ENCODE peak calls at places on chromosomes 1 and 21, in eight cellular contexts. One of them, this sample, is unnamed.

GRCh38 chr1:37946703-37947360 is at the start of gene INPP5B:
- DNase-seq in HTR-8/SVneo: peak; percentile 89
- DNase-seq in tibial nerve: peak; percentile 81
- DNase-seq in naive thymus-derived CD8-positive, alpha-beta T cell: peak; percentile 55
- DNase-seq in activated T-cell treated with anti-CD3 and anti-CD28 coated beads for 24 hours: peak; percentile 71
- DNase-seq in cerebellar nuclear complex: peak; percentile 97
- DNase-seq in stimulated activated CD8-positive, alpha-beta memory T cell treated with anti-CD3 and anti-CD28 coated beads, Interleukin-7, amount 100 ng/mL, for 1 hour: peak; percentile 20
- DNase-seq in fibroblast of mammary gland: peak; percentile 85
- DNase-seq in this sample: peak; percentile 91

GRCh38 chr1:154151311-154151710 is 3.6 kb downstream of the NUP210L start:
- DNase-seq in naive thymus-derived CD8-positive, alpha-beta T cell: no peak
- DNase-seq in cerebellar nuclear complex: no peak
- DNase-seq in activated T-cell treated with anti-CD3 and anti-CD28 coated beads for 24 hours: no peak
- DNase-seq in tibial nerve: no peak
- DNase-seq in fibroblast of mammary gland: peak; percentile 76
- DNase-seq in stimulated activated CD8-positive, alpha-beta memory T cell treated with anti-CD3 and anti-CD28 coated beads, Interleukin-7, amount 100 ng/mL, for 1 hour: no peak
- DNase-seq in HTR-8/SVneo: no peak
- DNase-seq in this sample: peak; percentile 28

GRCh38 chr1:30744060-30744756 is 13.4 kb downstream of the LAPTM5 start:
- DNase-seq in HTR-8/SVneo: no peak
- DNase-seq in stimulated activated CD8-positive, alpha-beta memory T cell treated with anti-CD3 and anti-CD28 coated beads, Interleukin-7, amount 100 ng/mL, for 1 hour: no peak
- DNase-seq in activated T-cell treated with anti-CD3 and anti-CD28 coated beads for 24 hours: no peak
- DNase-seq in fibroblast of mammary gland: peak; percentile 35
- DNase-seq in tibial nerve: no peak
- DNase-seq in cerebellar nuclear complex: no peak
- DNase-seq in naive thymus-derived CD8-positive, alpha-beta T cell: no peak
- DNase-seq in this sample: peak; percentile 17

GRCh38 chr1:47585141-47585902 is 147.5 kb downstream of the FOXD2 start:
- DNase-seq in fibroblast of mammary gland: no peak
- DNase-seq in HTR-8/SVneo: no peak
- DNase-seq in naive thymus-derived CD8-positive, alpha-beta T cell: no peak
- DNase-seq in cerebellar nuclear complex: no peak
- DNase-seq in tibial nerve: no peak
- DNase-seq in activated T-cell treated with anti-CD3 and anti-CD28 coated beads for 24 hours: no peak
- DNase-seq in stimulated activated CD8-positive, alpha-beta memory T cell treated with anti-CD3 and anti-CD28 coated beads, Interleukin-7, amount 100 ng/mL, for 1 hour: no peak
- DNase-seq in this sample: no peak

GRCh38 chr1:218592688-218593087 is 247.6 kb downstream of the TGFB2 start:
- DNase-seq in cerebellar nuclear complex: no peak
- DNase-seq in naive thymus-derived CD8-positive, alpha-beta T cell: no peak
- DNase-seq in HTR-8/SVneo: no peak
- DNase-seq in tibial nerve: no peak
- DNase-seq in fibroblast of mammary gland: no peak
- DNase-seq in stimulated activated CD8-positive, alpha-beta memory T cell treated with anti-CD3 and anti-CD28 coated beads, Interleukin-7, amount 100 ng/mL, for 1 hour: no peak
- DNase-seq in activated T-cell treated with anti-CD3 and anti-CD28 coated beads for 24 hours: no peak
- DNase-seq in this sample: peak; percentile 46

GRCh38 chr1:47334765-47335435 is 1.3 kb downstream of the CMPK1 start:
- DNase-seq in activated T-cell treated with anti-CD3 and anti-CD28 coated beads for 24 hours: no peak
- DNase-seq in tibial nerve: no peak
- DNase-seq in cerebellar nuclear complex: peak; percentile 4
- DNase-seq in naive thymus-derived CD8-positive, alpha-beta T cell: no peak
- DNase-seq in stimulated activated CD8-positive, alpha-beta memory T cell treated with anti-CD3 and anti-CD28 coated beads, Interleukin-7, amount 100 ng/mL, for 1 hour: no peak
- DNase-seq in HTR-8/SVneo: no peak
- DNase-seq in fibroblast of mammary gland: peak; percentile 78
- DNase-seq in this sample: no peak

GRCh38 chr1:33336580-33336979 is 15.7 kb upstream of the A3GALT2 start:
- DNase-seq in fibroblast of mammary gland: no peak
- DNase-seq in tibial nerve: no peak
- DNase-seq in HTR-8/SVneo: no peak
- DNase-seq in stimulated activated CD8-positive, alpha-beta memory T cell treated with anti-CD3 and anti-CD28 coated beads, Interleukin-7, amount 100 ng/mL, for 1 hour: no peak
- DNase-seq in cerebellar nuclear complex: peak; percentile 16
- DNase-seq in activated T-cell treated with anti-CD3 and anti-CD28 coated beads for 24 hours: no peak
- DNase-seq in naive thymus-derived CD8-positive, alpha-beta T cell: no peak
- DNase-seq in this sample: no peak

GRCh38 chr1:200336901-200337391 is 72.9 kb downstream of the ZNF281 start:
- DNase-seq in cerebellar nuclear complex: no peak
- DNase-seq in stimulated activated CD8-positive, alpha-beta memory T cell treated with anti-CD3 and anti-CD28 coated beads, Interleukin-7, amount 100 ng/mL, for 1 hour: no peak
- DNase-seq in HTR-8/SVneo: no peak
- DNase-seq in naive thymus-derived CD8-positive, alpha-beta T cell: no peak
- DNase-seq in activated T-cell treated with anti-CD3 and anti-CD28 coated beads for 24 hours: no peak
- DNase-seq in fibroblast of mammary gland: no peak
- DNase-seq in tibial nerve: no peak
- DNase-seq in this sample: peak; percentile 56

GRCh38 chr1:150365945-150366344 is 2.0 kb downstream of the RPRD2 start:
- DNase-seq in activated T-cell treated with anti-CD3 and anti-CD28 coated beads for 24 hours: no peak
- DNase-seq in HTR-8/SVneo: no peak
- DNase-seq in naive thymus-derived CD8-positive, alpha-beta T cell: no peak
- DNase-seq in stimulated activated CD8-positive, alpha-beta memory T cell treated with anti-CD3 and anti-CD28 coated beads, Interleukin-7, amount 100 ng/mL, for 1 hour: no peak
- DNase-seq in fibroblast of mammary gland: peak; percentile 21
- DNase-seq in cerebellar nuclear complex: no peak
- DNase-seq in tibial nerve: no peak
- DNase-seq in this sample: peak; percentile 19

GRCh38 chr1:14552246-14552970 is 46.1 kb upstream of the KAZN start:
- DNase-seq in HTR-8/SVneo: no peak
- DNase-seq in stimulated activated CD8-positive, alpha-beta memory T cell treated with anti-CD3 and anti-CD28 coated beads, Interleukin-7, amount 100 ng/mL, for 1 hour: no peak
- DNase-seq in cerebellar nuclear complex: no peak
- DNase-seq in fibroblast of mammary gland: no peak
- DNase-seq in naive thymus-derived CD8-positive, alpha-beta T cell: no peak
- DNase-seq in activated T-cell treated with anti-CD3 and anti-CD28 coated beads for 24 hours: no peak
- DNase-seq in tibial nerve: no peak
- DNase-seq in this sample: no peak

GRCh38 chr1:30548294-30548693 is 175.1 kb downstream of the MATN1 start:
- DNase-seq in naive thymus-derived CD8-positive, alpha-beta T cell: no peak
- DNase-seq in tibial nerve: no peak
- DNase-seq in HTR-8/SVneo: no peak
- DNase-seq in cerebellar nuclear complex: no peak
- DNase-seq in stimulated activated CD8-positive, alpha-beta memory T cell treated with anti-CD3 and anti-CD28 coated beads, Interleukin-7, amount 100 ng/mL, for 1 hour: no peak
- DNase-seq in activated T-cell treated with anti-CD3 and anti-CD28 coated beads for 24 hours: no peak
- DNase-seq in fibroblast of mammary gland: no peak
- DNase-seq in this sample: no peak

GRCh38 chr1:25095635-25096200 is 136.6 kb downstream of the SYF2 start:
- DNase-seq in stimulated activated CD8-positive, alpha-beta memory T cell treated with anti-CD3 and anti-CD28 coated beads, Interleukin-7, amount 100 ng/mL, for 1 hour: no peak
- DNase-seq in cerebellar nuclear complex: no peak
- DNase-seq in fibroblast of mammary gland: no peak
- DNase-seq in tibial nerve: no peak
- DNase-seq in activated T-cell treated with anti-CD3 and anti-CD28 coated beads for 24 hours: no peak
- DNase-seq in naive thymus-derived CD8-positive, alpha-beta T cell: no peak
- DNase-seq in HTR-8/SVneo: no peak
- DNase-seq in this sample: no peak

GRCh38 chr1:13570924-13571323 is 12.7 kb upstream of the PDPN start:
- DNase-seq in stimulated activated CD8-positive, alpha-beta memory T cell treated with anti-CD3 and anti-CD28 coated beads, Interleukin-7, amount 100 ng/mL, for 1 hour: no peak
- DNase-seq in fibroblast of mammary gland: no peak
- DNase-seq in naive thymus-derived CD8-positive, alpha-beta T cell: no peak
- DNase-seq in HTR-8/SVneo: no peak
- DNase-seq in tibial nerve: no peak
- DNase-seq in cerebellar nuclear complex: no peak
- DNase-seq in activated T-cell treated with anti-CD3 and anti-CD28 coated beads for 24 hours: no peak
- DNase-seq in this sample: no peak

GRCh38 chr1:168084396-168085231 is 52.1 kb downstream of the GPR161 start:
- DNase-seq in fibroblast of mammary gland: peak; percentile 53
- DNase-seq in HTR-8/SVneo: peak; percentile 60
- DNase-seq in tibial nerve: peak; percentile 34
- DNase-seq in stimulated activated CD8-positive, alpha-beta memory T cell treated with anti-CD3 and anti-CD28 coated beads, Interleukin-7, amount 100 ng/mL, for 1 hour: peak; percentile 14
- DNase-seq in activated T-cell treated with anti-CD3 and anti-CD28 coated beads for 24 hours: peak; percentile 45
- DNase-seq in cerebellar nuclear complex: no peak
- DNase-seq in naive thymus-derived CD8-positive, alpha-beta T cell: peak; percentile 52
- DNase-seq in this sample: peak; percentile 27

GRCh38 chr21:26587621-26588260 is 14.7 kb upstream of the CYYR1 start:
- DNase-seq in tibial nerve: no peak
- DNase-seq in activated T-cell treated with anti-CD3 and anti-CD28 coated beads for 24 hours: no peak
- DNase-seq in cerebellar nuclear complex: no peak
- DNase-seq in naive thymus-derived CD8-positive, alpha-beta T cell: no peak
- DNase-seq in HTR-8/SVneo: peak; percentile 76
- DNase-seq in stimulated activated CD8-positive, alpha-beta memory T cell treated with anti-CD3 and anti-CD28 coated beads, Interleukin-7, amount 100 ng/mL, for 1 hour: no peak
- DNase-seq in fibroblast of mammary gland: peak; percentile 89
- DNase-seq in this sample: peak; percentile 43

GRCh38 chr1:50615036-50615750 is 191.9 kb upstream of the DMRTA2 start:
- DNase-seq in tibial nerve: no peak
- DNase-seq in HTR-8/SVneo: no peak
- DNase-seq in activated T-cell treated with anti-CD3 and anti-CD28 coated beads for 24 hours: no peak
- DNase-seq in stimulated activated CD8-positive, alpha-beta memory T cell treated with anti-CD3 and anti-CD28 coated beads, Interleukin-7, amount 100 ng/mL, for 1 hour: no peak
- DNase-seq in cerebellar nuclear complex: no peak
- DNase-seq in fibroblast of mammary gland: no peak
- DNase-seq in naive thymus-derived CD8-positive, alpha-beta T cell: no peak
- DNase-seq in this sample: no peak

GRCh38 chr1:51592711-51593110 is 24.2 kb upstream of the OSBPL9 start:
- DNase-seq in activated T-cell treated with anti-CD3 and anti-CD28 coated beads for 24 hours: no peak
- DNase-seq in naive thymus-derived CD8-positive, alpha-beta T cell: no peak
- DNase-seq in HTR-8/SVneo: no peak
- DNase-seq in tibial nerve: no peak
- DNase-seq in cerebellar nuclear complex: no peak
- DNase-seq in fibroblast of mammary gland: no peak
- DNase-seq in stimulated activated CD8-positive, alpha-beta memory T cell treated with anti-CD3 and anti-CD28 coated beads, Interleukin-7, amount 100 ng/mL, for 1 hour: no peak
- DNase-seq in this sample: no peak

GRCh38 chr1:159851386-159851785 is 11.1 kb downstream of the VSIG8 start:
- DNase-seq in stimulated activated CD8-positive, alpha-beta memory T cell treated with anti-CD3 and anti-CD28 coated beads, Interleukin-7, amount 100 ng/mL, for 1 hour: no peak
- DNase-seq in cerebellar nuclear complex: no peak
- DNase-seq in activated T-cell treated with anti-CD3 and anti-CD28 coated beads for 24 hours: no peak
- DNase-seq in tibial nerve: no peak
- DNase-seq in naive thymus-derived CD8-positive, alpha-beta T cell: no peak
- DNase-seq in fibroblast of mammary gland: no peak
- DNase-seq in HTR-8/SVneo: no peak
- DNase-seq in this sample: no peak

GRCh38 chr1:67560580-67561285 is 124.3 kb upstream of the GADD45A start:
- DNase-seq in activated T-cell treated with anti-CD3 and anti-CD28 coated beads for 24 hours: no peak
- DNase-seq in cerebellar nuclear complex: no peak
- DNase-seq in stimulated activated CD8-positive, alpha-beta memory T cell treated with anti-CD3 and anti-CD28 coated beads, Interleukin-7, amount 100 ng/mL, for 1 hour: no peak
- DNase-seq in fibroblast of mammary gland: peak; percentile 29
- DNase-seq in HTR-8/SVneo: no peak
- DNase-seq in tibial nerve: no peak
- DNase-seq in naive thymus-derived CD8-positive, alpha-beta T cell: no peak
- DNase-seq in this sample: no peak

GRCh38 chr1:83838573-83838972 is 160.4 kb downstream of the TTLL7 start:
- DNase-seq in cerebellar nuclear complex: no peak
- DNase-seq in fibroblast of mammary gland: no peak
- DNase-seq in tibial nerve: no peak
- DNase-seq in stimulated activated CD8-positive, alpha-beta memory T cell treated with anti-CD3 and anti-CD28 coated beads, Interleukin-7, amount 100 ng/mL, for 1 hour: no peak
- DNase-seq in naive thymus-derived CD8-positive, alpha-beta T cell: no peak
- DNase-seq in HTR-8/SVneo: no peak
- DNase-seq in activated T-cell treated with anti-CD3 and anti-CD28 coated beads for 24 hours: no peak
- DNase-seq in this sample: no peak

GRCh38 chr21:40331182-40331581 is 463.9 kb downstream of the PCP4 start:
- DNase-seq in fibroblast of mammary gland: no peak
- DNase-seq in tibial nerve: no peak
- DNase-seq in activated T-cell treated with anti-CD3 and anti-CD28 coated beads for 24 hours: no peak
- DNase-seq in naive thymus-derived CD8-positive, alpha-beta T cell: no peak
- DNase-seq in cerebellar nuclear complex: no peak
- DNase-seq in stimulated activated CD8-positive, alpha-beta memory T cell treated with anti-CD3 and anti-CD28 coated beads, Interleukin-7, amount 100 ng/mL, for 1 hour: no peak
- DNase-seq in HTR-8/SVneo: no peak
- DNase-seq in this sample: no peak

GRCh38 chr1:147723691-147724323 is 36.6 kb downstream of the GJA5 start:
- DNase-seq in stimulated activated CD8-positive, alpha-beta memory T cell treated with anti-CD3 and anti-CD28 coated beads, Interleukin-7, amount 100 ng/mL, for 1 hour: no peak
- DNase-seq in fibroblast of mammary gland: peak; percentile 17
- DNase-seq in tibial nerve: no peak
- DNase-seq in activated T-cell treated with anti-CD3 and anti-CD28 coated beads for 24 hours: no peak
- DNase-seq in naive thymus-derived CD8-positive, alpha-beta T cell: peak; percentile 25
- DNase-seq in cerebellar nuclear complex: no peak
- DNase-seq in HTR-8/SVneo: peak; percentile 39
- DNase-seq in this sample: peak; percentile 18

GRCh38 chr1:193176788-193177187 is 9.6 kb downstream of the B3GALT2 start:
- DNase-seq in cerebellar nuclear complex: no peak
- DNase-seq in HTR-8/SVneo: no peak
- DNase-seq in stimulated activated CD8-positive, alpha-beta memory T cell treated with anti-CD3 and anti-CD28 coated beads, Interleukin-7, amount 100 ng/mL, for 1 hour: no peak
- DNase-seq in fibroblast of mammary gland: no peak
- DNase-seq in tibial nerve: no peak
- DNase-seq in activated T-cell treated with anti-CD3 and anti-CD28 coated beads for 24 hours: no peak
- DNase-seq in naive thymus-derived CD8-positive, alpha-beta T cell: no peak
- DNase-seq in this sample: no peak

GRCh38 chr1:226572325-226572726 is 23.8 kb downstream of the STUM start:
- DNase-seq in HTR-8/SVneo: no peak
- DNase-seq in fibroblast of mammary gland: no peak
- DNase-seq in stimulated activated CD8-positive, alpha-beta memory T cell treated with anti-CD3 and anti-CD28 coated beads, Interleukin-7, amount 100 ng/mL, for 1 hour: no peak
- DNase-seq in tibial nerve: no peak
- DNase-seq in activated T-cell treated with anti-CD3 and anti-CD28 coated beads for 24 hours: no peak
- DNase-seq in cerebellar nuclear complex: no peak
- DNase-seq in naive thymus-derived CD8-positive, alpha-beta T cell: no peak
- DNase-seq in this sample: no peak

GRCh38 chr1:115089443-115090340 is at the start of gene TSPAN2:
- DNase-seq in activated T-cell treated with anti-CD3 and anti-CD28 coated beads for 24 hours: peak; percentile 20
- DNase-seq in HTR-8/SVneo: peak; percentile 54
- DNase-seq in stimulated activated CD8-positive, alpha-beta memory T cell treated with anti-CD3 and anti-CD28 coated beads, Interleukin-7, amount 100 ng/mL, for 1 hour: peak; percentile 27
- DNase-seq in naive thymus-derived CD8-positive, alpha-beta T cell: peak; percentile 59
- DNase-seq in tibial nerve: no peak
- DNase-seq in fibroblast of mammary gland: peak; percentile 64
- DNase-seq in cerebellar nuclear complex: no peak
- DNase-seq in this sample: no peak

GRCh38 chr1:110524311-110525249 is 5.6 kb upstream of the KCNA10 start:
- DNase-seq in cerebellar nuclear complex: peak; percentile 36
- DNase-seq in tibial nerve: no peak
- DNase-seq in stimulated activated CD8-positive, alpha-beta memory T cell treated with anti-CD3 and anti-CD28 coated beads, Interleukin-7, amount 100 ng/mL, for 1 hour: peak; percentile 5
- DNase-seq in naive thymus-derived CD8-positive, alpha-beta T cell: peak; percentile 41
- DNase-seq in fibroblast of mammary gland: peak; percentile 36
- DNase-seq in HTR-8/SVneo: peak; percentile 49
- DNase-seq in activated T-cell treated with anti-CD3 and anti-CD28 coated beads for 24 hours: peak; percentile 26
- DNase-seq in this sample: peak; percentile 28

GRCh38 chr1:2593251-2593878 is 6.8 kb downstream of the PRXL2B start:
- DNase-seq in cerebellar nuclear complex: no peak
- DNase-seq in naive thymus-derived CD8-positive, alpha-beta T cell: no peak
- DNase-seq in tibial nerve: peak; percentile 6
- DNase-seq in HTR-8/SVneo: no peak
- DNase-seq in fibroblast of mammary gland: no peak
- DNase-seq in stimulated activated CD8-positive, alpha-beta memory T cell treated with anti-CD3 and anti-CD28 coated beads, Interleukin-7, amount 100 ng/mL, for 1 hour: no peak
- DNase-seq in activated T-cell treated with anti-CD3 and anti-CD28 coated beads for 24 hours: no peak
- DNase-seq in this sample: no peak

GRCh38 chr1:167158095-167158812 is 62.4 kb upstream of the POU2F1 start:
- DNase-seq in activated T-cell treated with anti-CD3 and anti-CD28 coated beads for 24 hours: no peak
- DNase-seq in naive thymus-derived CD8-positive, alpha-beta T cell: no peak
- DNase-seq in fibroblast of mammary gland: no peak
- DNase-seq in cerebellar nuclear complex: no peak
- DNase-seq in tibial nerve: no peak
- DNase-seq in stimulated activated CD8-positive, alpha-beta memory T cell treated with anti-CD3 and anti-CD28 coated beads, Interleukin-7, amount 100 ng/mL, for 1 hour: no peak
- DNase-seq in HTR-8/SVneo: no peak
- DNase-seq in this sample: no peak

GRCh38 chr1:170698711-170699275 is 34.9 kb downstream of the PRRX1 start:
- DNase-seq in tibial nerve: no peak
- DNase-seq in fibroblast of mammary gland: peak; percentile 88
- DNase-seq in cerebellar nuclear complex: no peak
- DNase-seq in naive thymus-derived CD8-positive, alpha-beta T cell: no peak
- DNase-seq in HTR-8/SVneo: no peak
- DNase-seq in activated T-cell treated with anti-CD3 and anti-CD28 coated beads for 24 hours: no peak
- DNase-seq in stimulated activated CD8-positive, alpha-beta memory T cell treated with anti-CD3 and anti-CD28 coated beads, Interleukin-7, amount 100 ng/mL, for 1 hour: no peak
- DNase-seq in this sample: no peak

GRCh38 chr1:231057410-231057809 is 17.4 kb upstream of the FAM89A start:
- DNase-seq in naive thymus-derived CD8-positive, alpha-beta T cell: no peak
- DNase-seq in tibial nerve: no peak
- DNase-seq in cerebellar nuclear complex: no peak
- DNase-seq in stimulated activated CD8-positive, alpha-beta memory T cell treated with anti-CD3 and anti-CD28 coated beads, Interleukin-7, amount 100 ng/mL, for 1 hour: no peak
- DNase-seq in fibroblast of mammary gland: no peak
- DNase-seq in activated T-cell treated with anti-CD3 and anti-CD28 coated beads for 24 hours: no peak
- DNase-seq in HTR-8/SVneo: no peak
- DNase-seq in this sample: no peak

GRCh38 chr1:212256404-212256803 is 28.8 kb upstream of the PPP2R5A start:
- DNase-seq in cerebellar nuclear complex: no peak
- DNase-seq in HTR-8/SVneo: no peak
- DNase-seq in tibial nerve: no peak
- DNase-seq in stimulated activated CD8-positive, alpha-beta memory T cell treated with anti-CD3 and anti-CD28 coated beads, Interleukin-7, amount 100 ng/mL, for 1 hour: no peak
- DNase-seq in naive thymus-derived CD8-positive, alpha-beta T cell: peak; percentile 37
- DNase-seq in fibroblast of mammary gland: no peak
- DNase-seq in activated T-cell treated with anti-CD3 and anti-CD28 coated beads for 24 hours: no peak
- DNase-seq in this sample: no peak

GRCh38 chr1:69109276-69109675 is 458.4 kb upstream of the LRRC7 start:
- DNase-seq in fibroblast of mammary gland: peak; percentile 16
- DNase-seq in stimulated activated CD8-positive, alpha-beta memory T cell treated with anti-CD3 and anti-CD28 coated beads, Interleukin-7, amount 100 ng/mL, for 1 hour: no peak
- DNase-seq in tibial nerve: no peak
- DNase-seq in cerebellar nuclear complex: no peak
- DNase-seq in activated T-cell treated with anti-CD3 and anti-CD28 coated beads for 24 hours: no peak
- DNase-seq in HTR-8/SVneo: no peak
- DNase-seq in naive thymus-derived CD8-positive, alpha-beta T cell: no peak
- DNase-seq in this sample: no peak

GRCh38 chr1:202214089-202214843 is 20.7 kb downstream of the LGR6 start:
- DNase-seq in cerebellar nuclear complex: no peak
- DNase-seq in tibial nerve: no peak
- DNase-seq in HTR-8/SVneo: no peak
- DNase-seq in stimulated activated CD8-positive, alpha-beta memory T cell treated with anti-CD3 and anti-CD28 coated beads, Interleukin-7, amount 100 ng/mL, for 1 hour: no peak
- DNase-seq in naive thymus-derived CD8-positive, alpha-beta T cell: no peak
- DNase-seq in fibroblast of mammary gland: no peak
- DNase-seq in activated T-cell treated with anti-CD3 and anti-CD28 coated beads for 24 hours: no peak
- DNase-seq in this sample: no peak

GRCh38 chr1:114719424-114719787 is 2.8 kb upstream of the NRAS start:
- DNase-seq in HTR-8/SVneo: no peak
- DNase-seq in tibial nerve: no peak
- DNase-seq in fibroblast of mammary gland: peak; percentile 53
- DNase-seq in naive thymus-derived CD8-positive, alpha-beta T cell: no peak
- DNase-seq in activated T-cell treated with anti-CD3 and anti-CD28 coated beads for 24 hours: no peak
- DNase-seq in cerebellar nuclear complex: no peak
- DNase-seq in stimulated activated CD8-positive, alpha-beta memory T cell treated with anti-CD3 and anti-CD28 coated beads, Interleukin-7, amount 100 ng/mL, for 1 hour: no peak
- DNase-seq in this sample: peak; percentile 9